ENCODE peak calls at places on chromosome 2, in seven cellular contexts. L is AG04450; K is GM20000; F is activated CD4-positive, alpha-beta T cell treated with anti-CD3 and anti-CD28 coated beads, Interleukin-2, amount 10 ng/mL, durations not matched to agents 24 days and 14 days; H is bronchial epithelial cell; E is stimulated activated naive CD8-positive, alpha-beta T cell treated with anti-CD3 and anti-CD28 coated beads, Interleukin-15, amount 100 ng/mL, for 72 hours; U is HFFc6. Q is an unnamed sample.

GRCh38 chr2:180656455-180656847 is 324.0 kb upstream of the UBE2E3 start:
- DNase-seq in L (peak; percentile 32), F (no peak), U (peak; percentile 81), E (no peak), H (peak; percentile 98), K (no peak), Q (no peak)

GRCh38 chr2:85996591-85996990 is 107.8 kb upstream of the ST3GAL5 start:
- DNase-seq in L (no peak), U (no peak), E (no peak), H (no peak), F (no peak), K (no peak), Q (no peak)

GRCh38 chr2:31401580-31401979 is 13.0 kb downstream of the XDH start:
- DNase-seq in F (no peak), H (peak; percentile 100), L (peak; percentile 69), K (no peak), U (peak; percentile 99), E (no peak), Q (no peak)

GRCh38 chr2:219713110-219713509 is 85.7 kb downstream of the SLC4A3 start:
- DNase-seq in U (peak; percentile 40), E (no peak), K (no peak), F (no peak), H (peak; percentile 44), L (no peak), Q (no peak)

GRCh38 chr2:174551697-174552096 is 45.9 kb downstream of the WIPF1 start:
- DNase-seq in E (no peak), K (no peak), F (no peak), L (no peak), U (no peak), H (no peak), Q (no peak)

GRCh38 chr2:56615750-56616149 is 432.0 kb downstream of the CCDC85A start:
- DNase-seq in E (no peak), L (no peak), F (no peak), K (no peak), U (no peak), H (no peak), Q (no peak)

GRCh38 chr2:18238231-18238630 is 322.2 kb downstream of the RDH14 start:
- DNase-seq in F (no peak), E (no peak), L (no peak), K (no peak), H (no peak), U (no peak), Q (no peak)

GRCh38 chr2:42844901-42845685 is 52.7 kb upstream of the HAAO start:
- DNase-seq in H (peak; percentile 63), L (peak; percentile 82), F (no peak), E (no peak), K (no peak), U (peak; percentile 79), Q (no peak)

GRCh38 chr2:174697267-174697666 is 67.0 kb downstream of the CHRNA1 start:
- DNase-seq in L (no peak), H (peak; percentile 53), F (peak; percentile 89), U (peak; percentile 67), K (peak; percentile 82), E (peak; percentile 63), Q (peak; percentile 70)

GRCh38 chr2:32559136-32559535 is 68.7 kb upstream of the TTC27 start:
- DNase-seq in K (no peak), E (no peak), L (no peak), U (no peak), F (no peak), H (no peak), Q (no peak)

GRCh38 chr2:232336241-232336736 is 42.3 kb upstream of the ALPP start:
- DNase-seq in E (no peak), U (no peak), F (no peak), H (no peak), K (no peak), L (no peak), Q (no peak)

Q was measured in GM19239.